ENCODE peak calls at places on chromosomes 4 and X, in six cellular contexts. B, M, C, K, X and L are unnamed samples.
A peak's percentile ranks its signal among the peaks of the same experiment; 100 is the strongest.

GRCh38 chr4:5928241-5928640 is 35.4 kb upstream of the CRMP1 start:
- DNase-seq in B (no peak), M (peak; percentile 53), C (no peak), K (no peak), X (no peak), L (no peak)

GRCh38 chr4:20844311-20844710 is 144.1 kb downstream of the PACRGL start:
- DNase-seq in B (no peak), M (no peak), C (no peak), K (no peak), X (no peak), L (no peak)

GRCh38 chrX:40402771-40403533 is 177.8 kb upstream of the ATP6AP2 start:
- DNase-seq in B (peak; percentile 20), M (peak; percentile 55), C (no peak), K (peak; percentile 58), X (no peak), L (no peak)

GRCh38 chr4:123941306-123941705 is 544.7 kb downstream of the SPRY1 start:
- DNase-seq in B (no peak), M (no peak), C (no peak), K (peak; percentile 77), X (no peak), L (no peak)

GRCh38 chr4:14222630-14223029 is 595.1 kb upstream of the BOD1L1 start:
- DNase-seq in B (no peak), M (no peak), C (no peak), K (peak; percentile 19), X (no peak), L (no peak)

GRCh38 chrX:28610746-28611145 is 23.5 kb downstream of the IL1RAPL1 start:
- DNase-seq in B (no peak), M (no peak), C (no peak), K (no peak), X (no peak), L (no peak)

GRCh38 chr4:26238782-26239647 is 81.8 kb upstream of the RBPJ start:
- DNase-seq in B (peak; percentile 28), M (peak; percentile 65), C (no peak), K (peak; percentile 72), X (no peak), L (no peak)

GRCh38 chrX:72201836-72202536 is 20.4 kb downstream of the PIN4 start:
- DNase-seq in B (no peak), M (no peak), C (no peak), K (peak; percentile 90), X (no peak), L (no peak)

GRCh38 chr4:56958111-56958517 is 19.3 kb downstream of the NOA1 start:
- DNase-seq in B (peak; percentile 69), M (no peak), C (no peak), K (peak; percentile 97), X (no peak), L (no peak)

GRCh38 chr4:179278647-179279046 is 1836.4 kb upstream of the AGA start:
- DNase-seq in B (no peak), M (no peak), C (no peak), K (no peak), X (no peak), L (no peak)
- TF ChIP-seq CTCF in B (no peak), M (no peak), C (no peak), K (no peak), X (no peak), L (no peak)

DNA sequence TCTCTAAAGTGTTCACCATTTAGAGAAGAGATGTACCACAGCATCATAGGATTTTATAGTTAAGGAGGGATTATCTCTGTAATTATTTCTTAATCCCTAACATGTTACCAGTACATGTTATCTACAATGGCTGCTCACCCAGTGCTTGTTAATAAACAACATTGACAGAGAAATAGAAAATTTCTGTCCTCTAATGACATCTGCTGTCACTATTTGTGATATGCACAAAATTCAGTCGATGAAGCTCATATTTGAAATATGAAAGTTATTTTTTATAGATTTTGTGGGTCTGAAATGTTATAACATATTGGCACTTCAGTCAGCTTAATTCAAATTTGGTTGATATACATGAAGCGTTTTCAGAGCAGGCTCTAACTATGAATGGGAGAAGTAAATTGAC is 48.8 kb upstream of the GRXCR1 start:
- DNase-seq in B (no peak), M (no peak), C (no peak), K (no peak), X (no peak), L (no peak)
- TF ChIP-seq CTCF in B (no peak), M (no peak), C (no peak), K (no peak), X (no peak), L (no peak)

DNA sequence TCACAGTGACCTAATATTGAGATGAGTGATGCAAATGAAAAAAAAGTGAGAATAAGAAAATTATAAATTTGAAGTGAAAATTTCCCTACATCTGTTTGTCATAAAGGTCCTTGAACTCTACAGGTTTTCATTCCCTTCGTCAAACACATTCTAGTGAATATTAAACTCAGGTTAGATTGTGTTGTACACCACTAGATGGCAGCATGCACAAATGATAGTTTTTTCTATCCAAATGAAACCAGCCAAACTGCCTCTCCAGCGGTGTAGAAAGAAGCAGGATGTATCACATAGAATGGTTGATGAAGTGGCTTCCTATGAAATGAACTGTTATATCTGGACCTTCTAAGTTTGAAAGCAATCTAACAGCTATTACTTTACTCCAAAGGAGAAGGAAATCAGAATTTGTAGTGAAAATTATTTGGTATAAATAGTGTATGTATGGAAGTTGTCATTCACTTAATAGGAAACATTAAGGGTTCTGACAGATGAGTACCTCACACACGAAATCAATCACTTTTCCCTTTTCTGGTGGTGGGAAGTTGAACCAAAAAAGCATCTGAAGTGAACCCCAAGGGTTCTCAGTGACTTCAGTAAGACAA is 382.7 kb downstream of the UNC5C start:
- DNase-seq in B (peak; percentile 35), M (peak; percentile 51), C (no peak), K (peak; percentile 68), X (no peak), L (peak; percentile 54)
- TF ChIP-seq CTCF in B (peak; percentile 64), M (peak; percentile 82), C (peak; percentile 79), K (peak; percentile 46), X (peak; percentile 87), L (peak; percentile 66)

GRCh38 chr4:117434424-117434823 is 349.0 kb upstream of the TRAM1L1 start:
- DNase-seq in B (no peak), M (no peak), C (no peak), K (no peak), X (no peak), L (no peak)

GRCh38 chr4:117429506-117429905 is 344.1 kb upstream of the TRAM1L1 start:
- DNase-seq in B (no peak), M (no peak), C (no peak), K (no peak), X (no peak), L (no peak)

GRCh38 chr4:117429061-117429460 is 343.7 kb upstream of the TRAM1L1 start:
- DNase-seq in B (no peak), M (peak; percentile 66), C (no peak), K (no peak), X (no peak), L (no peak)
- TF ChIP-seq CTCF in B (no peak), M (peak; percentile 50), C (no peak), K (no peak), X (no peak), L (peak; percentile 13)